ENCODE peak calls at places on chromosomes 11 and 22, in five cellular contexts. L, J, X, U and G are unnamed samples.

GRCh38 chr22:40237788-40238424 is 60.2 kb downstream of the TNRC6B start:
- DNase-seq in U (no peak), J (no peak), X (no peak), L (no peak), G (no peak)

GRCh38 chr11:60872952-60873524 is 5.7 kb downstream of the ZP1 start:
- DNase-seq in J (no peak), U (no peak), L (no peak), X (peak), G (peak)

GRCh38 chr11:124915541-124916369 is 3.3 kb upstream of the HEPN1 start:
- DNase-seq in X (no peak), U (no peak), L (no peak), J (no peak), G (no peak)

GRCh38 chr11:116424615-116425261 is 348.0 kb downstream of the BUD13 start:
- DNase-seq in L (no peak), U (no peak), J (no peak), X (peak), G (no peak)

GRCh38 chr22:44080936-44081853 is 57.1 kb downstream of the PARVB start:
- DNase-seq in J (peak), X (peak), L (peak), U (peak), G (peak)

GRCh38 chr11:12390687-12391110 is 13.3 kb downstream of the PARVA start:
- DNase-seq in U (no peak), X (no peak), J (no peak), L (no peak), G (no peak)

GRCh38 chr11:9753031-9753430 is 89.2 kb downstream of the SWAP70 start:
- DNase-seq in X (peak), U (no peak), L (no peak), J (no peak), G (no peak)

GRCh38 chr11:124970925-124971324 is 16.9 kb downstream of the CCDC15 start:
- DNase-seq in U (no peak), X (peak), L (no peak), J (no peak), G (no peak)

GRCh38 chr11:129737535-129738230 is 78.0 kb upstream of the TMEM45B start:
- DNase-seq in U (no peak), J (no peak), X (no peak), L (no peak), G (no peak)

GRCh38 chr11:107276057-107276456 is 181.6 kb downstream of the CWF19L2 start:
- DNase-seq in X (no peak), J (no peak), U (no peak), L (no peak), G (no peak)

GRCh38 chr11:129795089-129795488 is 20.6 kb upstream of the TMEM45B start:
- DNase-seq in U (no peak), L (no peak), J (no peak), X (no peak), G (no peak)

GRCh38 chr22:30186535-30186934 is 60.0 kb downstream of the LIF start:
- DNase-seq in U (no peak), L (no peak), J (no peak), X (no peak), G (no peak)

GRCh38 chr22:44307509-44308169 is 5.1 kb downstream of the SHISAL1 start:
- DNase-seq in U (no peak), L (no peak), J (no peak), X (no peak), G (no peak)

GRCh38 chr22:38230108-38230825 is 28.5 kb downstream of the MAFF start:
- DNase-seq in J (peak), U (no peak), X (peak), L (no peak), G (no peak)

GRCh38 chr11:72528121-72528520 is 93.8 kb upstream of the CLPB start:
- DNase-seq in L (no peak), J (no peak), X (no peak), U (no peak), G (no peak)

GRCh38 chr11:68968306-68969255 is 12.2 kb downstream of the MRGPRD start:
- DNase-seq in J (no peak), U (no peak), L (no peak), X (no peak), G (no peak)

GRCh38 chr11:64208086-64208795 is 1.7 kb downstream of the FERMT3 start:
- DNase-seq in X (no peak), L (no peak), J (no peak), U (no peak), G (no peak)

GRCh38 chr11:3090096-3090901 is 33.1 kb upstream of the CARS1 start:
- DNase-seq in X (no peak), L (peak), J (no peak), U (no peak), G (peak)

GRCh38 chr11:10594407-10594806 is 25.9 kb upstream of the LYVE1 start:
- DNase-seq in J (no peak), U (no peak), X (no peak), L (no peak), G (no peak)

GRCh38 chr22:24554316-24555159 is at the start of gene GUCD1:
- DNase-seq in X (no peak), J (no peak), L (peak), U (peak), G (peak)